ENCODE peak calls at places on chromosomes 16 and 17, in eight cellular contexts. A is HepG2, S is GM23248, E is K562, N is H1, G is IMR-90, O is fibroblast of lung, D is mesendoderm. T is an unnamed sample.

GRCh38 chr16:61684566-61684965 is 351.7 kb downstream of the CDH8 start:
- DNase-seq in D (no peak), G (no peak), A (no peak), O (peak), E (no peak), N (no peak), S (no peak), T (peak)

GRCh38 chr16:82660078-82660645 is 33.4 kb downstream of the CDH13 start:
- DNase-seq in O (peak), A (no peak), G (peak), N (no peak), E (no peak), S (peak), D (no peak), T (peak)

GRCh38 chr16:26765087-26765486 is 301.6 kb upstream of the C16orf82 start:
- DNase-seq in D (peak), O (no peak), A (peak), S (peak), E (peak), N (peak), G (no peak), T (no peak)

GRCh38 chr17:76268015-76268749 is 3.0 kb downstream of the UBALD2 start:
- DNase-seq in S (peak), A (no peak), G (peak), D (peak), O (peak), E (peak), N (no peak), T (peak)

GRCh38 chr17:305090-305976 is 47.3 kb downstream of the RPH3AL start:
- DNase-seq in O (no peak), N (no peak), E (no peak), A (no peak), S (peak), G (no peak), D (peak), T (no peak)

GRCh38 chr16:85171004-85171808 is 58.9 kb upstream of the CIBAR2 start:
- DNase-seq in A (no peak), N (no peak), E (peak), O (no peak), G (no peak), D (no peak), S (no peak), T (no peak)

GRCh38 chr16:30996324-30996999 is 11.5 kb downstream of the HSD3B7 start:
- DNase-seq in N (no peak), E (no peak), G (no peak), S (peak), D (no peak), A (peak), O (no peak), T (no peak)

GRCh38 chr16:12758031-12758669 is 45.5 kb downstream of the CPPED1 start:
- DNase-seq in O (peak), G (no peak), E (peak), D (peak), A (no peak), S (no peak), N (no peak), T (peak)

GRCh38 chr16:88629835-88630234 is 8.5 kb upstream of the IL17C start:
- DNase-seq in S (no peak), D (no peak), G (no peak), N (no peak), O (no peak), E (no peak), A (no peak), T (no peak)

GRCh38 chr16:64147941-64148340 is 973.9 kb downstream of the CDH11 start:
- DNase-seq in D (no peak), E (no peak), A (no peak), G (no peak), N (no peak), O (no peak), S (no peak), T (no peak)

GRCh38 chr17:73747221-73748002 is 103.2 kb upstream of the SDK2 start:
- DNase-seq in N (no peak), E (no peak), D (no peak), A (no peak), G (no peak), O (no peak), S (no peak), T (no peak)

GRCh38 chr16:23500866-23501234 is 9.4 kb downstream of the GGA2 start:
- DNase-seq in G (no peak), D (no peak), A (no peak), O (no peak), S (no peak), E (no peak), N (no peak), T (no peak)

GRCh38 chr17:72392056-72393010 is 271.5 kb downstream of the SOX9 start:
- DNase-seq in O (peak), G (peak), E (no peak), N (no peak), A (no peak), S (peak), D (no peak), T (peak)

GRCh38 chr16:87778476-87778829 is 12.7 kb upstream of the KLHDC4 start:
- DNase-seq in O (no peak), N (no peak), G (no peak), S (no peak), D (no peak), E (no peak), A (no peak), T (no peak)

GRCh38 chr17:60390881-60391418 is 983 bp downstream of the USP32 start:
- DNase-seq in A (peak), S (peak), D (peak), G (peak), E (no peak), O (peak), N (no peak), T (peak)

GRCh38 chr16:634996-635395 is 1.1 kb downstream of the METTL26 start:
- DNase-seq in E (no peak), O (no peak), S (no peak), A (no peak), N (no peak), G (no peak), D (no peak), T (no peak)

GRCh38 chr16:84434800-84435199 is 66.5 kb downstream of the ATP2C2 start:
- DNase-seq in S (no peak), O (no peak), G (no peak), E (no peak), D (no peak), A (no peak), N (no peak), T (no peak)

GRCh38 chr17:46020998-46021397 is 21.9 kb downstream of the STH start:
- DNase-seq in N (no peak), E (no peak), A (no peak), O (no peak), S (no peak), G (no peak), D (no peak), T (no peak)

GRCh38 chr16:19095699-19096098 is 18.1 kb upstream of the ITPRIPL2 start:
- DNase-seq in N (no peak), D (peak), S (no peak), G (no peak), O (peak), A (no peak), E (no peak), T (no peak)

GRCh38 chr16:55530316-55530856 is 21.5 kb downstream of the LPCAT2 start:
- DNase-seq in S (no peak), N (no peak), E (no peak), O (no peak), D (no peak), G (no peak), A (no peak), T (no peak)

GRCh38 chr17:1641065-1641403 is 4.5 kb downstream of the SCARF1 start:
- DNase-seq in D (no peak), O (no peak), N (no peak), A (no peak), G (no peak), S (no peak), E (no peak), T (no peak)

GRCh38 chr17:38873646-38874380 is 4.0 kb downstream of the LASP1 start:
- DNase-seq in G (no peak), A (no peak), O (no peak), E (no peak), N (no peak), S (peak), D (no peak), T (no peak)

GRCh38 chr16:75589301-75589700 is 23.1 kb downstream of the GABARAPL2 start:
- DNase-seq in O (peak), G (no peak), N (no peak), S (peak), A (no peak), E (no peak), D (no peak), T (no peak)

GRCh38 chr17:42537156-42537805 is 1.2 kb downstream of the NAGLU start:
- DNase-seq in N (no peak), G (no peak), O (no peak), D (no peak), E (no peak), A (no peak), S (no peak), T (no peak)

GRCh38 chr16:31334934-31335333 is 20.0 kb upstream of the ITGAX start:
- DNase-seq in E (no peak), A (no peak), S (no peak), D (no peak), O (no peak), N (no peak), G (no peak), T (no peak)

GRCh38 chr17:72789711-72790110 is 302.8 kb downstream of the SLC39A11 start:
- DNase-seq in G (no peak), O (no peak), A (no peak), N (no peak), D (no peak), S (no peak), E (no peak), T (no peak)

GRCh38 chr16:75621170-75621477 is 2.0 kb downstream of the ADAT1 start:
- DNase-seq in N (no peak), D (peak), S (peak), G (peak), O (peak), E (peak), A (peak), T (no peak)

GRCh38 chr16:10466861-10467260 is 81.0 kb downstream of the ATF7IP2 start:
- DNase-seq in A (no peak), S (no peak), O (no peak), E (no peak), N (no peak), D (no peak), G (no peak), T (no peak)

GRCh38 chr16:74309789-74310781 is 13.5 kb downstream of the PSMD7 start:
- DNase-seq in N (no peak), S (peak), G (peak), D (peak), A (peak), E (peak), O (peak), T (peak)

GRCh38 chr17:42456223-42457106 is 2.2 kb upstream of the ATP6V0A1 start:
- DNase-seq in G (peak), S (peak), E (peak), D (no peak), A (no peak), O (peak), N (no peak), T (peak)

DNA sequence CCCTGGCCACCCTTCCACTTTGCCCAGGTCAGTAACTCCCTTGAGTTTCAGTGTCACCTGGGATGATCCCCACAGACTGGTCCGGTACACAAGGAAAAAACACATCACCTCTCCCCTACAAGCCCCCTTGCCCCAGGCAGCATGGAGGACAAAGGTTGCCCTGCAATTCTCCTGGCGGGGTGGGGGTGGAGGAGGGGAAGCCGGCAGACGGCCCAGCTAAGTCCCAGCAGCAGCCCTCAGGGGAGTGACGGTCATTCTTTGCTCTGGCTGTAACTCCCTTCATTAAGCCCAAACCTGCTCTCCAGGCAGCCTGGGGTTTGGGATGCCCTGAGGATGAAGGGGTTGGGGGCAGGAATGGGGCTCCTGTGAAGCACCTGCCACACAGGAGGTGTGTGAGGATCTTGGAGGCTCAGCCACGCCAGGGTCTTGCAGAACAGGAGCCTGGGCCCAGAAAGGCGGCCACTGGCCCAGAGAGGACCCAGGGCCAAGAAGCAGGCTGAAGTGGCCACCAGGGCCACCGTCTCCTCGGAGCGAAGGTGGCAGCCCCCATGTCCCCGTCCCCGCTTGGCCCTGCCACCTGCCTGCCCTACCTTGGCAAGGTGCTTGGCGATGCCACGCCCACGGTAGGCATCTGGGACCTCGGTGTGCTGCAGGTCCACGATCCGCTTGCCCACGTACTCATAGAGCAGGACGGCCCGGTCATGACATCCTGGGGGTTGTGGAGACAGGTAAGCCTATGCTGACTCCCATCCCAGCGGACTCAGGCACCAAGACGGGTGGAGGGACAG is 9.5 kb downstream of the NATD1 start:
- DNase-seq in N (no peak), S (no peak), O (no peak), D (peak), E (no peak), G (no peak), A (no peak), T (no peak)
- H3K4me2 ChIP-seq in N (no peak), S (no peak), O (no peak), D (no peak), E (no peak), G (no peak), A (peak), T (no peak)

GRCh38 chr16:72299684-72300243 is 127.8 kb upstream of the PMFBP1 start:
- DNase-seq in N (no peak), D (no peak), O (no peak), G (no peak), S (no peak), E (no peak), A (peak), T (no peak)
- H3K9ac ChIP-seq in N (no peak), D (no peak), O (no peak), G (no peak), S (no peak), E (no peak), A (no peak), T (no peak)

DNA sequence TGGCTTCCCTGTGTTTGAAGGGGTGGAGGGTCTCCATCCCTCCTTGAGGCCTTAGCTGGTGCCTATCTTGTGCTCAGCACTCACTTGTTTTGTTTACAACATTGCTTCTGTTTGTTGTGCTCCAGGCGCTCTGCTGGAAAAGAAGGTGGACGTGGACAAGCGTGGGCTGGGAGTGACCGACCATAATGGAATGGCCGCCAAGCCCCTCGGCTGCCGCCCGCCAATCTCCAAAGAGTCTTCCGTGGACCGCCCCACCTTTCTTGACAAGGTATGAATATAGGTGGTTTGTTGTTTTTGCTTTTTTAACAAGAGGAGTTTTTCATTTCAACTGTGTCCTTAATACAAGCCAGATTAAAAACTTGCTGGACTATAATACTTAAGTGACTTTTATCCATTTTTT is 53.5 kb downstream of the TMC6 start:
- DNase-seq in N (no peak), O (no peak), E (no peak), A (no peak), G (no peak), D (no peak), S (no peak), T (no peak)
- H3K4me3 ChIP-seq in N (no peak), O (no peak), E (no peak), A (no peak), G (no peak), D (no peak), S (no peak), T (no peak)

DNA sequence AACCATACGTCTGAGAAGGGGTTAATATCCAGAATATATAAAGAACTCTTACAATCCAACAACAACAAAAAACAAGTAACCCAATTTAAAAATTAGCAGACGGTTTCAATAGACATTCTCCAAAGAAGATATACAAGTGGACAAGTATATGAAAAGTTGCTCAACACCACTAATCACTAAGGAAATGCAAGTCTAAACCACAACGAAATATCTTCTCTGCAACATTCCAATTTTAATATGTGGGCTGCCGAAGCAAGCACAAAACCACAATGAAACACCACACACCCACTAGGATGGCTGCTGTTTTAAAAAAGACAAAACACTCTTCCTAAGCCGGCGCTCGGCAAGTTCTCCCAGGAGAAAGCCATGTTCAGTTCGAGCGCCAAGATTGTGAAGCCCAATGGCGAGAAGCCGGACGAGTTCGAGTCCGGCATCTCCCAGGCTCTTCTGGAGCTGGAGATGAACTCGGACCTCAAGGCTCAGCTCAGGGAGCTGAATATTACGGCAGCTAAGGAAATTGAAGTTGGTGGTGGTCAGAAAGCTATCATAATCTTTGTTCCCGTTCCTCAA is 5.9 kb upstream of the SLC13A2 start:
- DNase-seq in N (no peak), O (peak), A (no peak), D (no peak), E (no peak), G (peak), S (peak), T (peak)
- H3K4me2 ChIP-seq in N (no peak), O (no peak), A (no peak), D (no peak), E (no peak), G (no peak), S (no peak), T (no peak)

GRCh38 chr17:28912938-28913333 is 10.1 kb upstream of the DHRS13 start:
- DNase-seq in G (no peak), D (no peak), E (no peak), N (no peak), O (no peak), S (no peak), A (no peak), T (no peak)

GRCh38 chr17:28908640-28909098 is 5.8 kb upstream of the DHRS13 start:
- DNase-seq in S (peak), E (no peak), D (no peak), N (no peak), G (peak), O (peak), A (peak), T (peak)

GRCh38 chr17:28912281-28912937 is 9.5 kb upstream of the DHRS13 start:
- DNase-seq in D (no peak), A (no peak), O (no peak), N (peak), G (no peak), E (peak), S (peak), T (no peak)

GRCh38 chr17:28910534-28910933 is 7.7 kb upstream of the DHRS13 start:
- DNase-seq in O (no peak), E (no peak), A (no peak), N (no peak), D (no peak), S (no peak), G (no peak), T (no peak)

DNA sequence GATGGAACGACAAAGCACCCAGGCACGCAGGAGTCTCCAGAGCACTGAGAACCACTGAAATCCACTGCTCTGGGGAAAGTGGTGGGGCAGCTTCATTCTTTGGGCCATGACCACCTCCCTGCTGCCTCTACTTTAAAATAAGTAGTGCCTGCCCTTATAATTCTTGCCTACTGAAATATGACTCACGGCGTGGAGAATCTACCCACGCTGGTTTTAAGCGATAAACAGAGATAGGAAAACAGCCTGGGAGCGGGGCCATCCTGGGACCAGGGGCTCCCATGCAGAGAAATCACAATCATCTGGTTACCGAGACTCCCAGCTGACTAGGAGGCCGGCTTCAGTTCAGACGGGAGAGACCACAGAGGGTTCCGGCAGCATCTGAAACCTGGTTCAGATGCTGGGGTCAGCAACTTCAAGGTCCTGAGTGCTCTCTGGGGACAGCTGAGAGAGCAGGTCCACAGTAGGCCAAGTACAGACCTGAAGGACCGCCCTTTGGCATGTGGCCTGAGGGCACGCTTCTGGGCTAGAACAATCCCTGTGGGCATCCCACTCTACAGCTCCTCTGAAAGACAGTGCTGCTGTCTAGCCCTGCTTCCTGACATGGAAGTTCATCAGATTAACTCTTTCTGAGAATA is 8.6 kb upstream of the DHRS13 start:
- DNase-seq in D (no peak), S (no peak), N (no peak), G (no peak), A (no peak), E (no peak), O (peak), T (peak)
- H3K9ac ChIP-seq in D (no peak), S (no peak), N (no peak), G (no peak), A (no peak), E (peak), O (no peak), T (no peak)

T was measured in astrocyte.